ENCODE peak calls at places on chromosomes 7 and 10, in six cellular contexts. One of them, this sample, is unnamed.

GRCh38 chr10:117543999-117544728 is 1.6 kb downstream of the EMX2 start:
- DNase-seq in nephron progenitor cell: peak
- DNase-seq in progenitor cell of endocrine pancreas: no peak
- DNase-seq in CD4-positive, alpha-beta T cell: no peak
- DNase-seq in Peyer's patch: no peak
- DNase-seq in A549: no peak
- DNase-seq in this sample: no peak

GRCh38 chr10:35005868-35006267 is 84.3 kb downstream of the CUL2 start:
- DNase-seq in nephron progenitor cell: no peak
- DNase-seq in progenitor cell of endocrine pancreas: no peak
- DNase-seq in CD4-positive, alpha-beta T cell: no peak
- DNase-seq in Peyer's patch: no peak
- DNase-seq in A549: peak
- DNase-seq in this sample: no peak

GRCh38 chr7:1055084-1055450 is 10.7 kb downstream of the GPR146 start:
- DNase-seq in nephron progenitor cell: peak
- DNase-seq in progenitor cell of endocrine pancreas: no peak
- DNase-seq in CD4-positive, alpha-beta T cell: peak
- DNase-seq in Peyer's patch: peak
- DNase-seq in A549: no peak
- DNase-seq in this sample: no peak

GRCh38 chr10:86969421-86970041 is 1.2 kb downstream of the ADIRF start:
- DNase-seq in nephron progenitor cell: no peak
- DNase-seq in progenitor cell of endocrine pancreas: no peak
- DNase-seq in CD4-positive, alpha-beta T cell: no peak
- DNase-seq in Peyer's patch: peak
- DNase-seq in A549: no peak
- DNase-seq in this sample: no peak

GRCh38 chr7:137950967-137951366 is 50.9 kb downstream of the CREB3L2 start:
- DNase-seq in nephron progenitor cell: no peak
- DNase-seq in progenitor cell of endocrine pancreas: no peak
- DNase-seq in CD4-positive, alpha-beta T cell: no peak
- DNase-seq in Peyer's patch: no peak
- DNase-seq in A549: no peak
- DNase-seq in this sample: no peak

GRCh38 chr7:10412426-10413019 is 561.1 kb upstream of the PHF14 start:
- DNase-seq in nephron progenitor cell: peak
- DNase-seq in progenitor cell of endocrine pancreas: no peak
- DNase-seq in CD4-positive, alpha-beta T cell: no peak
- DNase-seq in Peyer's patch: no peak
- DNase-seq in A549: peak
- DNase-seq in this sample: peak

GRCh38 chr7:155529845-155530244 is 16.5 kb downstream of the CNPY1 start:
- DNase-seq in nephron progenitor cell: no peak
- DNase-seq in progenitor cell of endocrine pancreas: no peak
- DNase-seq in CD4-positive, alpha-beta T cell: no peak
- DNase-seq in Peyer's patch: no peak
- DNase-seq in A549: no peak
- DNase-seq in this sample: no peak

GRCh38 chr7:157113607-157114006 is 25.1 kb upstream of the UBE3C start:
- DNase-seq in nephron progenitor cell: no peak
- DNase-seq in progenitor cell of endocrine pancreas: no peak
- DNase-seq in CD4-positive, alpha-beta T cell: no peak
- DNase-seq in Peyer's patch: no peak
- DNase-seq in A549: no peak
- DNase-seq in this sample: no peak

GRCh38 chr7:22385326-22385725 is 28.4 kb upstream of the RAPGEF5 start:
- DNase-seq in nephron progenitor cell: no peak
- DNase-seq in progenitor cell of endocrine pancreas: no peak
- DNase-seq in CD4-positive, alpha-beta T cell: no peak
- DNase-seq in Peyer's patch: no peak
- DNase-seq in A549: no peak
- DNase-seq in this sample: no peak

GRCh38 chr10:11831520-11831951 is 8.4 kb downstream of the PROSER2 start:
- DNase-seq in nephron progenitor cell: no peak
- DNase-seq in progenitor cell of endocrine pancreas: no peak
- DNase-seq in CD4-positive, alpha-beta T cell: no peak
- DNase-seq in Peyer's patch: no peak
- DNase-seq in A549: no peak
- DNase-seq in this sample: no peak

GRCh38 chr10:122344741-122345258 is 29.7 kb upstream of the PLEKHA1 start:
- DNase-seq in nephron progenitor cell: no peak
- DNase-seq in progenitor cell of endocrine pancreas: no peak
- DNase-seq in CD4-positive, alpha-beta T cell: no peak
- DNase-seq in Peyer's patch: peak
- DNase-seq in A549: no peak
- DNase-seq in this sample: no peak

GRCh38 chr10:52488606-52489485 is 174.8 kb downstream of the DKK1 start:
- DNase-seq in nephron progenitor cell: no peak
- DNase-seq in progenitor cell of endocrine pancreas: no peak
- DNase-seq in CD4-positive, alpha-beta T cell: no peak
- DNase-seq in Peyer's patch: no peak
- DNase-seq in A549: no peak
- DNase-seq in this sample: no peak

GRCh38 chr7:12320241-12320640 is 83.4 kb downstream of the VWDE start:
- DNase-seq in nephron progenitor cell: no peak
- DNase-seq in progenitor cell of endocrine pancreas: no peak
- DNase-seq in CD4-positive, alpha-beta T cell: no peak
- DNase-seq in Peyer's patch: no peak
- DNase-seq in A549: no peak
- DNase-seq in this sample: no peak

GRCh38 chr10:60735244-60735643 is 43.0 kb upstream of the CDK1 start:
- DNase-seq in nephron progenitor cell: no peak
- DNase-seq in progenitor cell of endocrine pancreas: no peak
- DNase-seq in CD4-positive, alpha-beta T cell: no peak
- DNase-seq in Peyer's patch: no peak
- DNase-seq in A549: no peak
- DNase-seq in this sample: no peak

GRCh38 chr7:140170375-140170774 is 6.4 kb downstream of the KDM7A start:
- DNase-seq in nephron progenitor cell: no peak
- DNase-seq in progenitor cell of endocrine pancreas: no peak
- DNase-seq in CD4-positive, alpha-beta T cell: no peak
- DNase-seq in Peyer's patch: no peak
- DNase-seq in A549: no peak
- DNase-seq in this sample: no peak

GRCh38 chr10:100327007-100327700 is 2.9 kb downstream of the PKD2L1 start:
- DNase-seq in nephron progenitor cell: no peak
- DNase-seq in progenitor cell of endocrine pancreas: no peak
- DNase-seq in CD4-positive, alpha-beta T cell: no peak
- DNase-seq in Peyer's patch: peak
- DNase-seq in A549: no peak
- DNase-seq in this sample: no peak

GRCh38 chr10:32112055-32112454 is 55.8 kb upstream of the KIF5B start:
- DNase-seq in nephron progenitor cell: no peak
- DNase-seq in progenitor cell of endocrine pancreas: no peak
- DNase-seq in CD4-positive, alpha-beta T cell: no peak
- DNase-seq in Peyer's patch: no peak
- DNase-seq in A549: no peak
- DNase-seq in this sample: no peak

GRCh38 chr7:23287612-23288011 is 11.5 kb upstream of the MALSU1 start:
- DNase-seq in nephron progenitor cell: no peak
- DNase-seq in progenitor cell of endocrine pancreas: no peak
- DNase-seq in CD4-positive, alpha-beta T cell: no peak
- DNase-seq in Peyer's patch: no peak
- DNase-seq in A549: no peak
- DNase-seq in this sample: no peak

GRCh38 chr10:125555743-125556142 is 127.2 kb downstream of the TEX36 start:
- DNase-seq in nephron progenitor cell: no peak
- DNase-seq in progenitor cell of endocrine pancreas: no peak
- DNase-seq in CD4-positive, alpha-beta T cell: no peak
- DNase-seq in Peyer's patch: no peak
- DNase-seq in A549: no peak
- DNase-seq in this sample: no peak

GRCh38 chr7:158815046-158815445 is 14.3 kb downstream of the ESYT2 start:
- DNase-seq in nephron progenitor cell: no peak
- DNase-seq in progenitor cell of endocrine pancreas: no peak
- DNase-seq in CD4-positive, alpha-beta T cell: no peak
- DNase-seq in Peyer's patch: no peak
- DNase-seq in A549: no peak
- DNase-seq in this sample: no peak

GRCh38 chr7:54897891-54898290 is 120.9 kb upstream of the EGFR start:
- DNase-seq in nephron progenitor cell: no peak
- DNase-seq in progenitor cell of endocrine pancreas: no peak
- DNase-seq in CD4-positive, alpha-beta T cell: no peak
- DNase-seq in Peyer's patch: no peak
- DNase-seq in A549: no peak
- DNase-seq in this sample: no peak

GRCh38 chr7:116341222-116341907 is 131.0 kb downstream of the TES start:
- DNase-seq in nephron progenitor cell: no peak
- DNase-seq in progenitor cell of endocrine pancreas: no peak
- DNase-seq in CD4-positive, alpha-beta T cell: no peak
- DNase-seq in Peyer's patch: no peak
- DNase-seq in A549: no peak
- DNase-seq in this sample: no peak

GRCh38 chr7:114422478-114423217 is 8.0 kb downstream of the FOXP2 start:
- DNase-seq in nephron progenitor cell: no peak
- DNase-seq in progenitor cell of endocrine pancreas: no peak
- DNase-seq in CD4-positive, alpha-beta T cell: no peak
- DNase-seq in Peyer's patch: no peak
- DNase-seq in A549: no peak
- DNase-seq in this sample: no peak

GRCh38 chr7:114423218-114423496 is 8.5 kb downstream of the FOXP2 start:
- DNase-seq in nephron progenitor cell: no peak
- DNase-seq in progenitor cell of endocrine pancreas: no peak
- DNase-seq in CD4-positive, alpha-beta T cell: no peak
- DNase-seq in Peyer's patch: no peak
- DNase-seq in A549: no peak
- DNase-seq in this sample: no peak

GRCh38 chr7:114428211-114428610 is 13.6 kb downstream of the FOXP2 start:
- DNase-seq in nephron progenitor cell: no peak
- DNase-seq in progenitor cell of endocrine pancreas: no peak
- DNase-seq in CD4-positive, alpha-beta T cell: no peak
- DNase-seq in Peyer's patch: no peak
- DNase-seq in A549: no peak
- DNase-seq in this sample: no peak

GRCh38 chr7:114426380-114426779 is 11.8 kb downstream of the FOXP2 start:
- DNase-seq in nephron progenitor cell: no peak
- DNase-seq in progenitor cell of endocrine pancreas: no peak
- DNase-seq in CD4-positive, alpha-beta T cell: no peak
- DNase-seq in Peyer's patch: no peak
- DNase-seq in A549: no peak
- DNase-seq in this sample: no peak

DNA sequence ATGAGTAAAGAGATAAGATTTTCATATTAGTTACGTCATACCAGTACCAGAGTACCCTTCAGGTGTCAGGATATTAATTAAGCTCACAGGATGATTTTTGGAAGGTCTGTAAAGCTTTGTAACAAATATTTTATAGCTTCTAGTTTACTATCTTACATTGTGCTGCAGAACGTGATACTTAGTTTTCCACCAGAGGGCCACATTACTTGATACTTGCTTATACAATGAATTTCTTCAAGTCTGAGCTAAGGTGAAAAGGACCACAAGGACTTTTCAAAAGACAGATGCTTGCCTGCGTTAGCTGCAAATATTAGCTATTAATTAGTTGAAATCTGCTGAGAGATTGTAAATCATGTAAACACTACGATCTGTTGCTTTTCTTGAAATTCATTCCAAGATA is 12.2 kb downstream of the FOXP2 start:
- DNase-seq in nephron progenitor cell: no peak
- DNase-seq in progenitor cell of endocrine pancreas: no peak
- DNase-seq in CD4-positive, alpha-beta T cell: no peak
- DNase-seq in Peyer's patch: no peak
- DNase-seq in A549: no peak
- DNase-seq in this sample: no peak
- TF ChIP-seq CTCF in nephron progenitor cell: no peak
- TF ChIP-seq CTCF in progenitor cell of endocrine pancreas: peak
- TF ChIP-seq CTCF in CD4-positive, alpha-beta T cell: no peak
- TF ChIP-seq CTCF in Peyer's patch: peak
- TF ChIP-seq CTCF in A549: peak
- TF ChIP-seq CTCF in this sample: no peak

DNA sequence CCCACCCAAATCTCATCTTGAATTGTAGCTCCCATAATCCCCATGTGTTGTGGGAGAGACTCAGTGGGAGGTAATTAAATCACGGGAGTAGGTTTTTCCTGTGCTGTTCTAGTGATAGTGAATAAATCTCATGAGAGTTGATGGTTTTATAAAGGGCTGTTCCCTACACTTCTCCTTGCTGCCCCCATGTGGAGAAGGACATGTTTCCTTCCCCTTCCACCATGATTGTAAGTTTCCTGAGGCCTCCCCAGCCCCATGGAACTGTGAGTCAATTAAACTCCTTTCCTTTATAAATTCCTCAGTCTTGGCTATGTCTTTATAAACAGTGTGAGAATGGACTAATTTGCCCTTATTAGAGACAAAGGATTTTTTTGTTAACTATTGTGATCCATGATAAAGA is 48.5 kb upstream of the MKX start:
- DNase-seq in nephron progenitor cell: peak
- DNase-seq in progenitor cell of endocrine pancreas: no peak
- DNase-seq in CD4-positive, alpha-beta T cell: no peak
- DNase-seq in Peyer's patch: no peak
- DNase-seq in A549: no peak
- DNase-seq in this sample: no peak
- TF ChIP-seq CTCF in nephron progenitor cell: no peak
- TF ChIP-seq CTCF in progenitor cell of endocrine pancreas: no peak
- TF ChIP-seq CTCF in CD4-positive, alpha-beta T cell: no peak
- TF ChIP-seq CTCF in Peyer's patch: no peak
- TF ChIP-seq CTCF in A549: peak
- TF ChIP-seq CTCF in this sample: no peak

GRCh38 chr7:142908921-142909870 is 23.7 kb upstream of the TRPV6 start:
- DNase-seq in nephron progenitor cell: no peak
- DNase-seq in progenitor cell of endocrine pancreas: no peak
- DNase-seq in CD4-positive, alpha-beta T cell: no peak
- DNase-seq in Peyer's patch: no peak
- DNase-seq in A549: peak
- DNase-seq in this sample: no peak
- TF ChIP-seq CTCF in nephron progenitor cell: peak
- TF ChIP-seq CTCF in progenitor cell of endocrine pancreas: peak
- TF ChIP-seq CTCF in CD4-positive, alpha-beta T cell: no peak
- TF ChIP-seq CTCF in Peyer's patch: peak
- TF ChIP-seq CTCF in A549: peak
- TF ChIP-seq CTCF in this sample: no peak

GRCh38 chr10:31103096-31103495 is 71.4 kb upstream of the ZNF438 start:
- DNase-seq in nephron progenitor cell: peak
- DNase-seq in progenitor cell of endocrine pancreas: no peak
- DNase-seq in CD4-positive, alpha-beta T cell: no peak
- DNase-seq in Peyer's patch: no peak
- DNase-seq in A549: no peak
- DNase-seq in this sample: peak
- TF ChIP-seq CTCF in nephron progenitor cell: no peak
- TF ChIP-seq CTCF in progenitor cell of endocrine pancreas: no peak
- TF ChIP-seq CTCF in CD4-positive, alpha-beta T cell: no peak
- TF ChIP-seq CTCF in Peyer's patch: no peak
- TF ChIP-seq CTCF in A549: no peak
- TF ChIP-seq CTCF in this sample: no peak

DNA sequence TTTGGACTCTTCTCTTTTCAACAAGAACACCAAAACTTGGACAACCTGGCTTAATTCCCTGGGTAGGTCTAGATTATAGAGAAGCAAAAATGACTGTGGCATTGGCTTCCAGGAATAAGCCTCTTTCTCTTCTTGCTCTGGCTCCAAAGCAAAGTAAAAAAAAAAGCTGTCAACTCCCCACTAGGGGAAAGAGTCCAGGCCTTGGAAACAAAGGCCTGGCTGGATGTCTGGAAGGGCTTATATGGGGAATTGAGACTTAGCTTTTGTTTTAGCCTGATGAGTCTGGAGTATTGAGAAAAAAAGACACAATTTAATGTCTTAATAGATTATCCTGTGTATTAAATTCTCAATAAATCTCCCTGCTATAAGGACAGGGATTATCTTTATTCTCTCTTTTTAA is 300.6 kb downstream of the SORCS3 start:
- DNase-seq in nephron progenitor cell: no peak
- DNase-seq in progenitor cell of endocrine pancreas: no peak
- DNase-seq in CD4-positive, alpha-beta T cell: no peak
- DNase-seq in Peyer's patch: no peak
- DNase-seq in A549: no peak
- DNase-seq in this sample: no peak
- TF ChIP-seq CTCF in nephron progenitor cell: no peak
- TF ChIP-seq CTCF in progenitor cell of endocrine pancreas: no peak
- TF ChIP-seq CTCF in CD4-positive, alpha-beta T cell: no peak
- TF ChIP-seq CTCF in Peyer's patch: no peak
- TF ChIP-seq CTCF in A549: no peak
- TF ChIP-seq CTCF in this sample: no peak

This sample was measured in glutamatergic neuron.